ENCODE peak calls at places on chromosomes 13 and 19, in six cellular contexts. J, T, L, C, I and Z are unnamed samples.

GRCh38 chr19:10603873-10604459 is 16.9 kb upstream of the AP1M2 start:
- DNase-seq in C (no peak), L (peak), J (no peak), I (peak), T (no peak), Z (peak)

GRCh38 chr13:110232146-110232545 is 74.8 kb downstream of the COL4A1 start:
- DNase-seq in T (no peak), L (no peak), I (peak), C (no peak), J (no peak), Z (no peak)

GRCh38 chr19:44753932-44754742 is 5.6 kb downstream of the BCL3 start:
- DNase-seq in L (peak), T (no peak), C (peak), I (peak), J (peak), Z (no peak)

GRCh38 chr19:29751932-29752331 is 36.9 kb upstream of the C19orf12 start:
- DNase-seq in I (no peak), C (no peak), T (no peak), J (no peak), L (no peak), Z (no peak)

GRCh38 chr13:72246396-72246795 is 379.4 kb upstream of the DACH1 start:
- DNase-seq in T (no peak), J (no peak), I (no peak), C (no peak), L (no peak), Z (no peak)

GRCh38 chr19:55081773-55082022 is 6.0 kb downstream of the EPS8L1 start:
- DNase-seq in C (no peak), I (no peak), T (no peak), L (no peak), J (no peak), Z (no peak)

GRCh38 chr19:811007-811434 is 10.7 kb downstream of the PLPPR3 start:
- DNase-seq in J (no peak), L (peak), I (no peak), C (no peak), T (no peak), Z (no peak)

GRCh38 chr13:22194106-22194810 is 523.4 kb downstream of the FGF9 start:
- DNase-seq in L (no peak), C (no peak), I (no peak), T (no peak), J (no peak), Z (no peak)

GRCh38 chr19:28948531-28948930 is 264.4 kb downstream of the UQCRFS1 start:
- DNase-seq in J (no peak), I (no peak), T (no peak), L (no peak), C (no peak), Z (no peak)

GRCh38 chr19:38290631-38291147 is 13.4 kb upstream of the C19orf33 start:
- DNase-seq in I (no peak), C (no peak), J (peak), T (no peak), L (no peak), Z (no peak)

GRCh38 chr19:3670796-3671679 is 29.2 kb downstream of the PIP5K1C start:
- DNase-seq in T (no peak), J (no peak), C (peak), L (no peak), I (peak), Z (no peak)

GRCh38 chr19:4014541-4015491 is 7.3 kb downstream of the PIAS4 start:
- DNase-seq in I (no peak), L (no peak), C (peak), J (no peak), T (no peak), Z (no peak)

GRCh38 chr13:94708031-94708571 is 4.2 kb downstream of the SOX21 start:
- DNase-seq in J (no peak), T (no peak), L (no peak), C (no peak), I (no peak), Z (no peak)

GRCh38 chr19:33482486-33482885 is 39.1 kb downstream of the PEPD start:
- DNase-seq in T (no peak), C (no peak), J (no peak), L (no peak), I (no peak), Z (no peak)

GRCh38 chr19:38561053-38561606 is 56.6 kb downstream of the MAP4K1 start:
- DNase-seq in I (no peak), J (no peak), T (no peak), L (no peak), C (no peak), Z (no peak)

GRCh38 chr13:99332456-99332855 is 25.3 kb upstream of the GPR183 start:
- DNase-seq in I (no peak), C (no peak), T (peak), L (no peak), J (no peak), Z (no peak)

GRCh38 chr13:98722958-98723357 is 29.5 kb downstream of the SLC15A1 start:
- DNase-seq in L (no peak), J (no peak), I (no peak), C (no peak), T (no peak), Z (no peak)

GRCh38 chr13:98480915-98481510 is 95.9 kb downstream of the STK24 start:
- DNase-seq in J (no peak), T (no peak), C (peak), L (no peak), I (no peak), Z (no peak)

GRCh38 chr13:40732658-40733057 is 38.3 kb downstream of the MRPS31 start:
- DNase-seq in L (no peak), I (no peak), J (no peak), T (no peak), C (no peak), Z (no peak)

GRCh38 chr19:46718157-46718933 is 1.4 kb upstream of the PRKD2 start:
- DNase-seq in I (no peak), L (peak), J (peak), T (no peak), C (no peak), Z (peak)

GRCh38 chr19:7983995-7984837 is 21.2 kb downstream of the ELAVL1 start:
- DNase-seq in I (no peak), T (no peak), J (no peak), C (no peak), L (no peak), Z (no peak)
- TF ChIP-seq MYC in I (no peak), T (no peak), J (no peak), C (no peak), L (no peak), Z (no peak)

DNA sequence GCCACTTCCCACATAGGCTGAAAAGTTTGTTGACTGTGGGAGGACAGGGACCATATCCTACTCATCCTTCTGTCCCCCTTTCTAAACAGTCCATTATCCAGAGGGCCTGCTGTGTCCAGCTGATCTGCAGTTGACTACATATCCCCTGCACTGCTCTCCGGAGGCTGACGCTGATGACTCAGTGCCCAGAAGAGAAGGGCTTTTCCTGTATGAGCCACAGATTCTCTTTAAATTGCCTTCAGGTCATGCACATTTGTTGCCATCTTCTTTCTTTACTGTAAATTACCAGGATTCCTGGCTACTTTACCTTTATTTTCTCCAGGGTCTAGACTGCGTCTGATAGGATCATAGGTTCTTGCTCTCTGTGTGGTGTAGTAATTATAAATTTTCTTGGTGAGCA is 125.2 kb downstream of the LACC1 start:
- DNase-seq in T (no peak), I (peak), C (no peak), L (no peak), J (no peak), Z (no peak)
- TF ChIP-seq MYC in T (no peak), I (no peak), C (no peak), L (no peak), J (no peak), Z (no peak)

GRCh38 chr13:29494520-29494919 is 101.0 kb downstream of the SLC7A1 start:
- DNase-seq in J (no peak), T (no peak), I (no peak), C (no peak), L (no peak), Z (no peak)
- TF ChIP-seq MYC in J (no peak), T (no peak), I (no peak), C (no peak), L (no peak), Z (no peak)

DNA sequence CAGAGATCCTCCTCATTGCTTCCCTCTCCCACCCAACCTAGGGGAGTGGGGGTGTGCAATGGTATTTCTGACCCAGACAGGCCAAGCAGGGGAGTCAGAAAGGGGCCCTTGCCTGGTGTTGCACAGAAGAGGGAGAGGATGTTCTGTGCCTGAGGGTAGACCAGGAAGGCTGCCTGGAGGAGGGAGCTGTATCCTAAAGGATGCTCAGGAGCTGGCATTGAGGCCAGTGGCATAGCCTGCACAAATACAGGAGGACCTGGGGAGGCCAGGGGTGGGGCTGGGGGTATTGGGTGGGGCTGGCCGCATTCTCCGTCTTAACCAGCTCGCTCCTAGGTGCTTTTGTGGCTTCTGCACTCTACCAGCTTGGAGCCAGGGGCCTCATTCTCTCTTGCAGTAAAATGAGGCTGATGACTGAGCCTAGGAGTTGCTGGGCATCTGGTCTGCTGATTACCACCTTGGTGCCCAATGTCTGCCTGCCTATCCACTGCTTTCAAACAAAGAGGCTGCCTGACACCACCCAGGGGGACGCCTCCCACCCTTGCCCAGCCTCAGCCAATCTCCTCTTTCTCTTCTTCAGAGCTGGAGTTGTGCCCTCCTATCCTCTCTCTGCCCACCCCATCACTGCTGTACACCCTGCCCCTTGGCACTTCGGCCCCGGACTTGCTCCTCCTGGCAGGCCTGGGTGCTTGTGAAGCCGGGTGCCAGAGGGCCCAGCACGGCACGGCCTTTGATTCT is 4.6 kb downstream of the RNF225 start:
- DNase-seq in J (no peak), C (peak), L (no peak), T (no peak), I (no peak), Z (no peak)
- TF ChIP-seq MYC in J (no peak), C (no peak), L (no peak), T (no peak), I (no peak), Z (no peak)

GRCh38 chr19:51194527-51195315 is 30.2 kb upstream of the CD33 start:
- DNase-seq in L (peak), I (no peak), C (no peak), T (no peak), J (no peak), Z (peak)
- TF ChIP-seq MYC in L (no peak), I (no peak), C (no peak), T (no peak), J (no peak), Z (no peak)

GRCh38 chr19:56404705-56405056 is 549 bp downstream of the ZNF583 start:
- DNase-seq in L (no peak), I (no peak), T (no peak), C (peak), J (no peak), Z (no peak)

GRCh38 chr19:56403764-56404704 is at the start of gene ZNF583:
- DNase-seq in J (peak), L (peak), T (peak), I (peak), C (peak), Z (peak)

GRCh38 chr19:56403261-56403660 is 871 bp upstream of the ZNF583 start:
- DNase-seq in I (no peak), L (no peak), C (no peak), J (no peak), T (no peak), Z (no peak)

GRCh38 chr19:56400485-56400884 is 3.6 kb upstream of the ZNF583 start:
- DNase-seq in L (no peak), J (no peak), T (no peak), C (no peak), I (no peak), Z (no peak)

GRCh38 chr19:56405062-56405461 is 930 bp downstream of the ZNF583 start:
- DNase-seq in I (no peak), T (no peak), J (no peak), L (no peak), C (no peak), Z (no peak)
- TF ChIP-seq MYC in I (no peak), T (no peak), J (no peak), L (no peak), C (no peak), Z (no peak)

DNA sequence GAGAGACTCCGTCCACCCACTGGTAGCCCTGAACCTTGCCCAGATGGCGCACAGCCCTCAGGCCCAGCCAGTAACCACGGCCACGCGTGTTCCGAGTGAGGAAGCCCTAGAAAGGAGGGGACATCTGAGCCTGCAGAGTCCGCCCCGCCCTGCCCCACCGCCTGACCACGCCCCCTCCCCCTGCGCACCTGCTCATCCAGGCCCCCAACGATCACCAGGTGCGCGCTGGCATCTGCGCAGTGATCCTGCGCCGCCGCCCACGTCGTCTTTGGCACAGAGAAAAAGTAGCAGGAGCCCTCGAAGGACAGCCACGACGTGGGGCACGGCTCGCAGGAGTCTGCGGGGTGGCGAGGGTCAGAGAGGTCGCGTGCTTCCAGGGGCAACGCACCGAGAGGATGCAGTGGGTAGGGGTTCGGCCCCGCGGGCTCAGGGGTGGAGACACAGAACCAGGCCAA is 2.1 kb downstream of the CLEC4G start:
- DNase-seq in T (no peak), J (no peak), L (no peak), C (no peak), I (no peak), Z (no peak)
- TF ChIP-seq MYC in T (no peak), J (no peak), L (no peak), C (no peak), I (no peak), Z (no peak)

GRCh38 chr19:48500830-48501445 is 10.7 kb downstream of the LMTK3 start:
- DNase-seq in L (peak), J (no peak), T (no peak), C (no peak), I (no peak), Z (no peak)

GRCh38 chr19:48499352-48500090 is 12.1 kb downstream of the LMTK3 start:
- DNase-seq in C (no peak), L (no peak), I (no peak), J (no peak), T (no peak), Z (no peak)

GRCh38 chr19:48501961-48502719 is 9.5 kb downstream of the LMTK3 start:
- DNase-seq in T (peak), L (peak), I (no peak), C (peak), J (peak), Z (peak)

GRCh38 chr19:48502720-48503018 is 9.0 kb downstream of the LMTK3 start:
- DNase-seq in J (no peak), L (no peak), I (no peak), C (no peak), T (no peak), Z (no peak)

DNA sequence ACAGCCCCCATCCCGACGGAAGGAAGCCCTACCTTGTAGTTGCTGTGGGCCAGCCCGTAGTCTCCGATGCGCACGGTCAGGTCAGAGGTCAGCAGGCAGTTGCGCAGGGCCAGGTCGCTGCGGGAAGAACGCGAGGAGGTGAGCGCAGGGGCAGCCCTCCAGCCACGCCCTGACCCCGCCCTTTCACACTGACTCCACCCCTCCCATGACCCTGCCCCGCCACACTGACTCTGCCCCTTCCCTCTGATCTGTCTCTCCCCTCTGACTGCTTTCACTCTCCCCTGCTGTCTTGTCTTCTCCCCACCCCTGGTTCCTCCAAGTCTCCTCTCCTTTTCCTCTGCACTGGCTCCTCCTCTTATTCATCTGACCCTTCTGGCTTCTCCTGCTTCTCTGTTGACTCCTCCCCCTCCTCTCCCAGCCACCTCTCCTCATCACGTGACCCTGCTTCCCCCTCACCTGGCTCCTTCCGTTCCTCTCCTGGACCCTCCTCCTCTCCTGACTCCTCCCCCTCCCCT is 10.1 kb downstream of the LMTK3 start:
- DNase-seq in J (no peak), T (peak), C (peak), I (no peak), L (no peak), Z (peak)
- TF ChIP-seq MYC in J (no peak), T (no peak), C (no peak), I (no peak), L (peak), Z (no peak)

GRCh38 chr19:42397315-42398166 is 7.4 kb upstream of the CNFN start:
- DNase-seq in T (no peak), J (peak), L (no peak), C (no peak), I (no peak), Z (no peak)
- TF ChIP-seq MYC in T (no peak), J (no peak), L (no peak), C (no peak), I (no peak), Z (no peak)